ENCODE peak calls at places on chromosome 11, in nine cellular contexts. T, Y, Q, S, I, E, M, K and J are unnamed samples.

GRCh38 chr11:123481647-123482046 is 51.6 kb downstream of the GRAMD1B start:
- DNase-seq in M (no peak), K (no peak), T (no peak), I (no peak), S (no peak), Q (no peak), E (no peak), Y (no peak), J (no peak)

GRCh38 chr11:111714522-111714921 is 51.7 kb downstream of the PPP2R1B start:
- DNase-seq in Q (no peak), E (no peak), Y (no peak), K (no peak), M (no peak), I (no peak), T (no peak), S (no peak), J (no peak)

GRCh38 chr11:102528618-102529017 is 1.9 kb downstream of the MMP7 start:
- DNase-seq in T (no peak), Y (no peak), S (no peak), K (no peak), Q (peak; percentile 40), I (no peak), M (no peak), E (peak; percentile 50), J (no peak)

GRCh38 chr11:58573451-58574104 is 2.1 kb downstream of the LPXN start:
- DNase-seq in Q (peak; percentile 90), Y (no peak), I (no peak), S (peak; percentile 83), M (peak; percentile 86), K (no peak), T (peak; percentile 84), E (peak; percentile 32), J (no peak)

GRCh38 chr11:69394234-69394891 is 87.1 kb upstream of the LINC01488 start:
- DNase-seq in T (no peak), I (no peak), K (no peak), S (no peak), Y (no peak), Q (no peak), M (no peak), E (no peak), J (no peak)

GRCh38 chr11:123135863-123136446 is 59.1 kb downstream of the CLMP start:
- DNase-seq in T (no peak), K (no peak), E (no peak), M (no peak), Y (no peak), Q (no peak), I (no peak), S (no peak), J (no peak)

GRCh38 chr11:17171916-17172315 is 35.9 kb downstream of the PIK3C2A start:
- DNase-seq in S (no peak), Y (no peak), I (no peak), T (no peak), E (peak; percentile 9), M (no peak), Q (no peak), K (no peak), J (no peak)

GRCh38 chr11:27717801-27718229 is 17.6 kb upstream of the BDNF start:
- DNase-seq in S (no peak), Q (no peak), M (no peak), E (peak; percentile 52), Y (no peak), K (no peak), I (no peak), T (no peak), J (no peak)

GRCh38 chr11:68579455-68579854 is 104.9 kb upstream of the GAL start:
- DNase-seq in T (no peak), Y (no peak), E (peak; percentile 9), S (no peak), M (no peak), K (no peak), I (no peak), Q (no peak), J (no peak)

GRCh38 chr11:76927160-76927559 is 66.4 kb downstream of the ACER3 start:
- DNase-seq in T (no peak), I (no peak), E (no peak), K (no peak), Y (no peak), M (no peak), Q (no peak), S (no peak), J (no peak)

GRCh38 chr11:45853616-45854219 is 6.4 kb downstream of the CRY2 start:
- DNase-seq in E (no peak), T (no peak), I (no peak), K (no peak), Q (no peak), M (no peak), S (no peak), Y (no peak), J (no peak)

GRCh38 chr11:65424200-65425104 is 1.9 kb downstream of the NEAT1 start:
- DNase-seq in I (peak; percentile 55), E (peak; percentile 70), K (peak; percentile 84), Y (no peak), S (peak; percentile 84), T (no peak), M (peak; percentile 41), Q (peak; percentile 77), J (no peak)

GRCh38 chr11:92436026-92436425 is 211.4 kb downstream of the FAT3 start:
- DNase-seq in Q (no peak), S (no peak), T (no peak), E (no peak), M (no peak), I (no peak), Y (no peak), K (no peak), J (no peak)

GRCh38 chr11:106446961-106447360 is 369.5 kb downstream of the AASDHPPT start:
- DNase-seq in M (no peak), I (no peak), E (no peak), K (no peak), S (no peak), Q (no peak), T (no peak), Y (no peak), J (no peak)

GRCh38 chr11:73359341-73359740 is 16.9 kb upstream of the RELT start:
- DNase-seq in T (no peak), K (no peak), E (no peak), M (no peak), I (no peak), Y (no peak), S (no peak), Q (no peak), J (no peak)

GRCh38 chr11:64848779-64849599 is 4.5 kb upstream of the CDC42BPG start:
- DNase-seq in I (peak; percentile 89), Q (no peak), T (no peak), M (no peak), Y (no peak), E (no peak), S (peak; percentile 36), K (no peak), J (no peak)

GRCh38 chr11:71139516-71140205 is 112.7 kb downstream of the SHANK2 start:
- DNase-seq in T (no peak), I (peak; percentile 84), E (peak; percentile 70), K (peak; percentile 57), Q (peak; percentile 90), S (no peak), Y (no peak), M (no peak), J (no peak)

GRCh38 chr11:36041988-36042606 is 98.2 kb downstream of the LDLRAD3 start:
- DNase-seq in E (peak; percentile 36), Q (peak; percentile 27), I (no peak), Y (no peak), M (peak; percentile 14), S (no peak), K (no peak), T (no peak), J (no peak)

GRCh38 chr11:115301029-115301428 is 203.2 kb downstream of the CADM1 start:
- DNase-seq in S (no peak), E (peak; percentile 57), M (peak; percentile 58), K (no peak), Y (no peak), I (no peak), Q (no peak), T (peak; percentile 67), J (no peak)

GRCh38 chr11:119318240-119319135 is 1.6 kb upstream of the MCAM start:
- DNase-seq in K (no peak), T (peak; percentile 80), I (no peak), Q (no peak), Y (no peak), S (no peak), E (peak; percentile 76), M (no peak), J (no peak)

GRCh38 chr11:47514825-47515647 is 37.9 kb downstream of the CELF1 start:
- DNase-seq in T (peak; percentile 82), Q (no peak), E (peak; percentile 66), S (peak; percentile 68), Y (no peak), K (no peak), I (no peak), M (peak; percentile 38), J (no peak)

GRCh38 chr11:58926251-58926650 is 13.0 kb upstream of the GLYATL1 start:
- DNase-seq in I (no peak), E (no peak), T (no peak), S (no peak), Q (no peak), Y (no peak), M (no peak), K (no peak), J (no peak)

GRCh38 chr11:122157540-122158173 is 41.6 kb upstream of the BLID start:
- DNase-seq in I (no peak), Y (no peak), Q (no peak), S (no peak), T (no peak), E (peak; percentile 48), K (no peak), M (no peak), J (no peak)